ENCODE peak calls at places on chromosomes 6 and 20, in nine cellular contexts. V is neural progenitor cell, H is tibial artery, K is A549, J is spleen, R is psoas muscle, N is kidney, W is body of pancreas, L is pancreas. I is an unnamed sample.

GRCh38 chr6:162621246-162621645 is 106.3 kb downstream of the PRKN start:
- DNase-seq in W (no peak), L (no peak), R (no peak), N (no peak), K (no peak), H (no peak), V (peak; percentile 33), J (no peak), I (no peak)

GRCh38 chr6:37175332-37176267 is 5.6 kb downstream of the PIM1 start:
- DNase-seq in J (peak; percentile 86), R (no peak), H (no peak), V (no peak), K (no peak), L (no peak), N (no peak), W (no peak), I (no peak)

GRCh38 chr6:163951990-163952389 is 537.5 kb downstream of the QKI start:
- DNase-seq in J (peak; percentile 33), R (no peak), K (no peak), L (no peak), N (no peak), H (no peak), V (no peak), W (no peak), I (no peak)

GRCh38 chr20:16308754-16309153 is 264.5 kb downstream of the KIF16B start:
- DNase-seq in W (no peak), J (no peak), N (no peak), R (no peak), L (no peak), K (no peak), V (no peak), H (no peak), I (no peak)

GRCh38 chr6:129598244-129599187 is 111.5 kb downstream of the ARHGAP18 start:
- DNase-seq in N (no peak), H (no peak), V (peak; percentile 70), W (no peak), J (no peak), L (no peak), K (peak; percentile 76), R (no peak), I (no peak)

GRCh38 chr20:46243707-46244628 is 64.3 kb downstream of the CDH22 start:
- DNase-seq in V (no peak), J (no peak), N (no peak), W (no peak), R (no peak), H (no peak), K (no peak), L (no peak), I (no peak)

GRCh38 chr20:42043921-42044320 is 425.7 kb upstream of the CHD6 start:
- DNase-seq in N (no peak), L (no peak), R (no peak), V (no peak), W (no peak), J (no peak), K (no peak), H (no peak), I (no peak)

GRCh38 chr6:151087861-151088598 is 151.7 kb upstream of the AKAP12 start:
- DNase-seq in K (peak; percentile 27), H (peak; percentile 50), J (no peak), V (no peak), R (peak; percentile 20), L (no peak), W (peak; percentile 47), N (peak; percentile 92), I (no peak)

GRCh38 chr6:161076211-161076677 is 84.7 kb downstream of the MAP3K4 start:
- DNase-seq in J (no peak), W (no peak), R (no peak), N (no peak), H (no peak), K (no peak), L (no peak), V (no peak), I (no peak)

GRCh38 chr20:34703573-34704176 is 469 bp upstream of the TP53INP2 start:
- DNase-seq in J (no peak), V (peak; percentile 33), R (no peak), K (no peak), L (peak; percentile 46), H (no peak), N (no peak), W (peak; percentile 27), I (no peak)

GRCh38 chr6:44858998-44859397 is 469.1 kb upstream of the RUNX2 start:
- DNase-seq in V (no peak), H (no peak), W (no peak), N (no peak), R (no peak), J (no peak), K (no peak), L (no peak), I (no peak)

GRCh38 chr20:34643919-34644318 is 33.0 kb downstream of the PIGU start:
- DNase-seq in N (no peak), K (no peak), R (no peak), W (no peak), J (no peak), H (no peak), L (no peak), V (no peak), I (no peak)

GRCh38 chr6:104118274-104118673 is 741.4 kb downstream of the HACE1 start:
- DNase-seq in L (no peak), W (no peak), V (no peak), H (no peak), R (no peak), N (no peak), K (no peak), J (no peak), I (no peak)

DNA sequence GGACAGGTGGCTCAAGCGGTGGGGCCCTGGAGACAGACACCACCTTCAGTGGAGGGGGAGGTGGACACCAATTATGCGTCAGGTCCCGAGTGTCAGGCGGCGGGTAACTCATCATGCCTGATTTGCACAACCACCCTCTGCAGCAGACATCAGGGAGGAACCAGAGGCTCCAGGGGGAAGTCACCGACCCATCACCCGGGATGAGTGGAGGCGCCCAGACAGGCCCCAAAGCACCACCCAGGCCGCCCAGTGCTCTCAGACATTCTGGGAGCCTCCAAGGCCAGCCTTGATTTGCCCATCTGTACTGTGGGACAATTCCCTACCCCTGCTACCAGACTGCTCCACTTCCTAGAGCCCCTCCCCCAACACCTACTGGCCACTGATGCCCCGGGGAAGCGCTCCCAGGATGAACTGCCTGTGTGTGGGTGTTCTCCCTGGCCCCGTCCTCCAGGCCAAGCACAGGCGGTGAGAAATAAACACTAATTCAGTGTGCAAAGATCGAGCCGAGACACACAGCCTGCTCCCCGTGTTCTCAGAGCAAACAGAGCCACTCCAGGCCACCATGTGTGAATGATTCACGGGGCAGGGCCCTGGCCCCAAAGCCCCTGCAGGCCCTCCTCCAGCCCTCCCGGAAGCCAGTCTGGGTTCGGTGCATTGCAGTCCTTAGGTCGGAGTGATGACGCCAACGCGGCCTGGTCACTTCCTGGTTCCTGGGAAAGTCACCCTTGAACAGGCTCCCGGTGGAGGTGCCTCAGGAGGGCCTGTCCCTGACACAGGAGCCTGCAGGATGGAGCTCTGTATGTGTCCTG is 107.2 kb downstream of the ASXL1 start:
- DNase-seq in W (peak; percentile 87), L (peak; percentile 81), R (peak; percentile 68), V (no peak), N (peak; percentile 96), H (no peak), K (peak; percentile 88), J (peak; percentile 86), I (peak; percentile 74)
- TF ChIP-seq CTCF in W (no peak), L (no peak), R (no peak), V (no peak), N (no peak), H (no peak), K (no peak), J (no peak), I (no peak)

DNA sequence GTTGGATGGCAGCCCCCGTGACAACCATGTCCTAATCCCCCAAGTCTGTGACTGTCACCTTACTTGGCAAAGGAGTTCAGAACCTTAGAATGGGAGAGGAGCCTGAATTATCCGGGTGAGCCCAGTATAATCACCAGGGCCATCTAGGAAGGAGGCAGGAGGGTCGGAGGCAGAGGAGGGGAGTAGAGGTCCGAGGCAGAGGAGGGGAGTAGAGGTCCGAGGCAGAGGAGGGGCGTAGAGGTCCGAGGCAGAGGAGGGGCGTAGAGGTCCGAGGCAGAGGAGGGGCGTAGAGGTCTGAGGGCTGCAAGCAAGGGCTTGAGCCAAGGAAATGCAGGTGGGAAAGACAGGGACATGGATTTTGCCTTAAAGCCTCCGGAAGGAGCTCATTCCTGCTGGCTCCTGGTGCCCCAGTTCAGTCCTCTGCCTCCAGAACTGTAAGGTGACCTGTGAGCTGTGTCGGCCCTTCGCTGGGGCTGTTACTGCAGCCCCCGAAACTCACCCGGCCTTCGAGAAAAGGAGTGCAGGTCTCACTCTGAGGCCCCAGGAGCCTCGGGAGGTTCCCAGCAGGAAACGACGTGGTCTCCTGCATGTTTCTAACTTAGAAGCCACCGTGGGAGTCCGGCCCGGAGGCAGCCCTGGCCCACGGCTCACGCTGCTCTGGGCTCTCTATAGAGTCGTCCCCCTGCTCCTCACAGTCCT is 20.0 kb upstream of the SLCO4A1 start:
- DNase-seq in L (peak; percentile 16), N (peak; percentile 75), K (no peak), W (no peak), V (no peak), R (no peak), J (no peak), H (no peak), I (no peak)
- H3K4me1 ChIP-seq in L (peaks cover 16% of the 10 kb centered on the region), N (peaks cover 18% of the 10 kb centered on the region), K (peaks cover 42% of the 10 kb centered on the region), W (peaks cover 35% of the 10 kb centered on the region), V (peaks cover 21% of the 10 kb centered on the region), R (peaks cover 24% of the 10 kb centered on the region), J (peaks cover 86% of the 10 kb centered on the region), H (no peaks in the 10 kb centered on the region), I (no peaks in the 10 kb centered on the region)

GRCh38 chr6:12636336-12636735 is 80.2 kb upstream of the PHACTR1 start:
- DNase-seq in V (no peak), K (peak; percentile 1), N (no peak), H (no peak), W (no peak), L (no peak), R (no peak), J (no peak), I (no peak)
- TF ChIP-seq CTCF in V (peak; percentile 35), K (no peak), N (no peak), H (peak; percentile 3), W (no peak), L (no peak), R (no peak), J (no peak), I (no peak)

GRCh38 chr20:63639093-63639860 is 12.4 kb upstream of the GMEB2 start:
- DNase-seq in L (no peak), K (no peak), J (peak; percentile 97), H (no peak), R (no peak), W (no peak), N (peak; percentile 90), V (no peak), I (no peak)

GRCh38 chr20:63636752-63637633 is 10.1 kb upstream of the GMEB2 start:
- DNase-seq in W (no peak), N (no peak), H (no peak), J (no peak), K (no peak), V (peak; percentile 49), L (no peak), R (no peak), I (no peak)

GRCh38 chr20:63640086-63640485 is 13.1 kb downstream of the STMN3 start:
- DNase-seq in W (no peak), J (peak; percentile 86), N (peak; percentile 69), H (no peak), V (no peak), R (no peak), K (no peak), L (no peak), I (no peak)

GRCh38 chr20:63633732-63634131 is 6.8 kb upstream of the GMEB2 start:
- DNase-seq in N (no peak), J (no peak), H (no peak), L (no peak), V (no peak), W (no peak), K (no peak), R (no peak), I (no peak)

GRCh38 chr20:63635431-63636141 is 8.7 kb upstream of the GMEB2 start:
- DNase-seq in L (no peak), K (no peak), H (no peak), J (peak; percentile 95), V (no peak), N (peak; percentile 79), W (no peak), R (no peak), I (no peak)
- H3K4me1 ChIP-seq in L (no peaks in the 10 kb centered on the region), K (no peaks in the 10 kb centered on the region), H (no peaks in the 10 kb centered on the region), J (peaks cover 84% of the 10 kb centered on the region), V (peaks cover 7% of the 10 kb centered on the region), N (no peaks in the 10 kb centered on the region), W (no peaks in the 10 kb centered on the region), R (no peaks in the 10 kb centered on the region), I (peaks cover 13% of the 10 kb centered on the region)

I was measured in lung.